ENCODE peak calls at places on chromosomes 1 and 21, in eight cellular contexts. F is Peyer's patch, C is right lobe of liver, L is OCI-LY7, V is AG04450, G is body of pancreas, E is right atrium auricular region, Y is K562. P is an unnamed sample.

GRCh38 chr21:34202553-34203332 is 129.4 kb downstream of the MRPS6 start:
- DNase-seq in F (no peak), C (peak; percentile 72), L (no peak), V (no peak), G (peak; percentile 16), E (peak; percentile 75), Y (no peak), P (peak; percentile 82)

GRCh38 chr21:25701529-25701928 is 33.2 kb downstream of the ATP5PF start:
- DNase-seq in F (no peak), C (no peak), L (no peak), V (no peak), G (no peak), E (no peak), Y (no peak), P (no peak)

GRCh38 chr1:219347843-219348475 is 174.3 kb downstream of the LYPLAL1 start:
- DNase-seq in F (no peak), C (peak; percentile 41), L (no peak), V (no peak), G (peak; percentile 84), E (peak; percentile 66), Y (no peak), P (peak; percentile 46)

GRCh38 chr21:36282568-36283230 is 37.3 kb upstream of the MORC3 start:
- DNase-seq in F (no peak), C (no peak), L (no peak), V (no peak), G (no peak), E (no peak), Y (no peak), P (no peak)

GRCh38 chr1:172322219-172323061 is 98.0 kb upstream of the C1orf105 start:
- DNase-seq in F (no peak), C (no peak), L (no peak), V (no peak), G (peak; percentile 60), E (peak; percentile 73), Y (no peak), P (peak; percentile 47)

GRCh38 chr1:184604152-184604900 is 150.3 kb downstream of the EDEM3 start:
- DNase-seq in F (no peak), C (no peak), L (no peak), V (no peak), G (no peak), E (no peak), Y (no peak), P (no peak)

GRCh38 chr1:155979525-155980343 is 1.4 kb upstream of the ARHGEF2 start:
- DNase-seq in F (peak; percentile 51), C (no peak), L (peak; percentile 81), V (no peak), G (no peak), E (no peak), Y (peak; percentile 68), P (peak; percentile 37)

GRCh38 chr1:29245876-29246275 is 9.6 kb downstream of the PTPRU start:
- DNase-seq in F (no peak), C (no peak), L (peak; percentile 17), V (no peak), G (no peak), E (no peak), Y (no peak), P (peak; percentile 14)

GRCh38 chr1:179058343-179059184 is 23.3 kb upstream of the TOR3A start:
- DNase-seq in F (no peak), C (no peak), L (no peak), V (no peak), G (no peak), E (no peak), Y (no peak), P (no peak)

GRCh38 chr1:237473896-237474295 is 416.8 kb downstream of the ZP4 start:
- DNase-seq in F (no peak), C (no peak), L (no peak), V (no peak), G (no peak), E (no peak), Y (no peak), P (no peak)

GRCh38 chr1:233016798-233017197 is 66.4 kb downstream of the NTPCR start:
- DNase-seq in F (no peak), C (no peak), L (no peak), V (peak; percentile 51), G (no peak), E (no peak), Y (no peak), P (no peak)

GRCh38 chr1:244210884-244211558 is 159.9 kb downstream of the ZBTB18 start:
- DNase-seq in F (no peak), C (no peak), L (no peak), V (no peak), G (peak; percentile 31), E (no peak), Y (peak; percentile 41), P (no peak)

GRCh38 chr1:222829868-222830267 is 15.0 kb downstream of the DISP1 start:
- DNase-seq in F (no peak), C (no peak), L (no peak), V (peak; percentile 33), G (no peak), E (no peak), Y (no peak), P (no peak)

GRCh38 chr1:27057801-27058647 is 45.4 kb upstream of the TENT5B start:
- DNase-seq in F (no peak), C (no peak), L (no peak), V (no peak), G (no peak), E (no peak), Y (no peak), P (no peak)

GRCh38 chr21:35275776-35276175 is 226.7 kb upstream of the RUNX1 start:
- DNase-seq in F (no peak), C (no peak), L (no peak), V (no peak), G (no peak), E (no peak), Y (no peak), P (no peak)

DNA sequence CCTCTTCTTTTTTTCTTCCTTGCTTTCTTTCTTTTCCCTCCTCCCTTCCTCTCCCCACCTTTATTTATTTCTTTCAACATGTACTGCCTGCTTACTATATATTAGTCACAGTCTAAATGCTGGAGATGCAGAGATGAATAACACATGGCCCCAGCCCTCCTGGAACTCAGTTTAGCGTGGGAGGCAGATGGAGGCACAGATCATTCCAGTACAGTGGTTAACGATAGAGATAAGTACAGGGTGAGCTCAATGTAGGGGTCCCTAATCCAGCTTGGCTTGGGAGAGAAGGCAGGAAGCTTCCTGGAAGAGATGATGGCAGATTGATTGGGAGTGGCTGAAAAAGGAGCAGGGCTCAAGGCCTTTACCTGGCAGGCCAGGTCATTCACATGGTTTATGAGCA is 55.6 kb upstream of the PPP2R5A start:
- DNase-seq in F (no peak), C (no peak), L (no peak), V (peak; percentile 45), G (no peak), E (no peak), Y (peak; percentile 61), P (no peak)
- H3K27ac ChIP-seq in F (no peak overlapping the region), C (peak overlapping the region; percentile 72), L (no peak overlapping the region), V (no peak overlapping the region), G (peak overlapping the region; percentile 88), E (no peak overlapping the region), Y (no peak overlapping the region), P (peak overlapping the region; percentile 57)

GRCh38 chr1:23079025-23079424 is 59.8 kb downstream of the KDM1A start:
- DNase-seq in F (no peak), C (no peak), L (no peak), V (no peak), G (no peak), E (no peak), Y (no peak), P (no peak)

GRCh38 chr1:23080885-23081284 is 61.6 kb downstream of the KDM1A start:
- DNase-seq in F (no peak), C (no peak), L (no peak), V (no peak), G (no peak), E (no peak), Y (no peak), P (no peak)

GRCh38 chr1:23083714-23084480 is 64.6 kb downstream of the KDM1A start:
- DNase-seq in F (no peak), C (peak; percentile 54), L (no peak), V (no peak), G (peak; percentile 40), E (peak; percentile 73), Y (no peak), P (peak; percentile 21)

GRCh38 chr1:23084880-23085279 is 65.6 kb downstream of the KDM1A start:
- DNase-seq in F (no peak), C (no peak), L (no peak), V (no peak), G (no peak), E (no peak), Y (no peak), P (no peak)

DNA sequence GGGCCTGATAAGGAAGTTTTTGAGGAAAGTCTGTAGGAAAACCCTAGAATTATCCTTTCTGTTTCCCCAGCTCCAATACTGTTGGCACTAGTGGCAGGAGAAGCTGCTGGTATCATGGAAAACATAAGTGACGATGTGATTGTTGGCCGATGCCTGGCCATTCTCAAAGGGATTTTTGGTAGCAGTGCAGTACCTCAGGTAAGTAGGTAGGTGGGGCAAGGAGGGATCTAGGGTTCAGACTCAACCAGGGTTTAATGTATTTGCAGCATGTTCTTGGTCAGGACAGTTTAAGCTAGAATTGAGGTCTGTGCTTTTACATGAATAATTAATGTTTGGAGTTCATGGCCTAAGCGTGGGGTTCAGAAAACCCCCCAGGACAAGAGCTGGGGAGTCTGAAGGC is 62.1 kb downstream of the KDM1A start:
- DNase-seq in F (no peak), C (no peak), L (peak; percentile 21), V (no peak), G (no peak), E (no peak), Y (no peak), P (no peak)
- TF ChIP-seq CTCF in F (no peak), C (no peak), L (peak; percentile 54), V (no peak), G (peak; percentile 22), E (no peak), Y (peak; percentile 33), P (peak; percentile 19)

GRCh38 chr1:51986718-51987117 is 3.8 kb downstream of the RAB3B start:
- DNase-seq in F (no peak), C (no peak), L (no peak), V (no peak), G (no peak), E (no peak), Y (no peak), P (no peak)
- H3K27ac ChIP-seq in F (no peak overlapping the region), C (no peak overlapping the region), L (no peak overlapping the region), V (no peak overlapping the region), G (no peak overlapping the region), E (no peak overlapping the region), Y (no peak overlapping the region), P (no peak overlapping the region)

DNA sequence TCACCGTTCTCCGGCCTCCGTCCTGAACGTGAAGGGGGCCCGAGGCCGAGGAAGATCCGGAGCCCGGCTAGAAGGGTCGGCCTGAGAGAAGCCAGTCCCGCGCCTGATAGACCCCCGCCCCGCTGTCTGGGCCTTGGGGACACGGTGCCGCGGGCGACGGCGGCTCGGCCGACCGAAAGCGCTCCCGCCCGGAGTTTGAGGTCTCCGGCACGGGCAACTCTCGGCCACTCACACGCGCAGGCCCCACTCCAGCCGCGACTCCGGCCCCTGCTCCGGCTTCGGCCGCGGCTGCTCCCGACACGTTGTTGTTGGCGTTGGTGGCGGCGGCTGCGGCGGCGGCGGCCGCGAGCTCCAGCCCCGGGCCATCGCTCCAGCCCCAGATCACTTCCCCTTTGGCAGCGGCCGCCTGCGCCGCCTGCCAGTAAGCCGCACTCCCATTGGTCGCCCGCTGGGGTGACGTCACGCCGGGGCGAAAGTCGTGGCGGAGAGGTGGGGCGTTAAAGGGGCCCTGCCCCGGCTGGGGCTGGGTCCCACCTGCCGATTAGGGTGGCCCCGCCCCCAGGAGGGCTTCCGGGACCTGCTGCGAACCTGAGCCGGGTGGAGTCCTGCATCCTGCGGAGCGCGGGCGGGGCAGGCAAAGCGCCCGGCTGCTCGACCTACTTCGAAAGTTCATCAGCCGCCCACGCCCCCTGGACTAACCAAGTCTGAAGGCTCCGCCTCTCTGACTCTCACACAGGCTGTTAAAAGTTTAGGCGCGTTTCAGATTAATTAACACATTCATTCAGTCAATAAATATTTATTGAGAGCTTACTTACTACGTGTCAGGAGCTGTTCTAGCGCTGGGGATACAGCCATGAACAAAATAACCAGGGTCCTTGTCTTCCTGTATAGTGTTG is at the start of gene EFCAB14:
- DNase-seq in F (peak; percentile 97), C (peak; percentile 99), L (peak; percentile 99), V (peak; percentile 59), G (peak; percentile 98), E (peak; percentile 96), Y (peak; percentile 100), P (peak; percentile 99)
- TF ChIP-seq CTCF in F (no peak), C (no peak), L (no peak), V (no peak), G (peak; percentile 6), E (no peak), Y (no peak), P (no peak)

P was measured in thyroid gland.